ENCODE peak calls at places on chromosomes 6 and 20, in four cellular contexts. One of them, this sample, is unnamed.

GRCh38 chr20:62726276-62726675 is 17.6 kb downstream of the NTSR1 start:
- DNase-seq in endothelial cell: no peak
- DNase-seq in tibial artery: peak
- DNase-seq in cardiac fibroblast: no peak
- DNase-seq in this sample: no peak

GRCh38 chr6:25053875-25054371 is 118.2 kb upstream of the RIPOR2 start:
- DNase-seq in tibial artery: no peak
- DNase-seq in endothelial cell: no peak
- DNase-seq in cardiac fibroblast: peak
- DNase-seq in this sample: no peak

GRCh38 chr6:21595265-21595950 is 1.9 kb downstream of the SOX4 start:
- DNase-seq in endothelial cell: peak
- DNase-seq in tibial artery: peak
- DNase-seq in cardiac fibroblast: peak
- DNase-seq in this sample: no peak

GRCh38 chr6:72857791-72858190 is 235.9 kb downstream of the KCNQ5 start:
- DNase-seq in endothelial cell: no peak
- DNase-seq in cardiac fibroblast: peak
- DNase-seq in tibial artery: no peak
- DNase-seq in this sample: no peak

GRCh38 chr6:168887621-168888020 is 366.0 kb downstream of the THBS2 start:
- DNase-seq in endothelial cell: no peak
- DNase-seq in tibial artery: no peak
- DNase-seq in cardiac fibroblast: no peak
- DNase-seq in this sample: no peak

GRCh38 chr20:50788045-50788867 is 6.6 kb upstream of the BCAS4 start:
- DNase-seq in tibial artery: no peak
- DNase-seq in cardiac fibroblast: peak
- DNase-seq in endothelial cell: no peak
- DNase-seq in this sample: peak

GRCh38 chr20:46401478-46401860 is 4.9 kb downstream of the ELMO2 start:
- DNase-seq in cardiac fibroblast: no peak
- DNase-seq in endothelial cell: no peak
- DNase-seq in tibial artery: no peak
- DNase-seq in this sample: no peak

GRCh38 chr6:23174781-23175361 is 605.5 kb downstream of the HDGFL1 start:
- DNase-seq in endothelial cell: no peak
- DNase-seq in tibial artery: no peak
- DNase-seq in cardiac fibroblast: peak
- DNase-seq in this sample: no peak

GRCh38 chr6:140002406-140003022 is 628.1 kb upstream of the CITED2 start:
- DNase-seq in cardiac fibroblast: no peak
- DNase-seq in endothelial cell: no peak
- DNase-seq in tibial artery: no peak
- DNase-seq in this sample: no peak

GRCh38 chr6:134532694-134533624 is 215.0 kb upstream of the SGK1 start:
- DNase-seq in tibial artery: no peak
- DNase-seq in cardiac fibroblast: no peak
- DNase-seq in endothelial cell: no peak
- DNase-seq in this sample: no peak

GRCh38 chr20:38840053-38840893 is 34.8 kb downstream of the PPP1R16B start:
- DNase-seq in endothelial cell: no peak
- DNase-seq in tibial artery: no peak
- DNase-seq in cardiac fibroblast: peak
- DNase-seq in this sample: no peak

GRCh38 chr6:157519255-157520116 is 138.5 kb downstream of the ZDHHC14 start:
- DNase-seq in cardiac fibroblast: no peak
- DNase-seq in endothelial cell: no peak
- DNase-seq in tibial artery: no peak
- DNase-seq in this sample: no peak

GRCh38 chr6:153312633-153313032 is 181.6 kb upstream of the RGS17 start:
- DNase-seq in endothelial cell: peak
- DNase-seq in cardiac fibroblast: peak
- DNase-seq in tibial artery: no peak
- DNase-seq in this sample: no peak

GRCh38 chr6:158437571-158437970 is 122.3 kb upstream of the TMEM181 start:
- DNase-seq in tibial artery: no peak
- DNase-seq in endothelial cell: no peak
- DNase-seq in cardiac fibroblast: peak
- DNase-seq in this sample: no peak

GRCh38 chr6:113447088-113447831 is 409.9 kb upstream of the MARCKS start:
- DNase-seq in cardiac fibroblast: peak
- DNase-seq in tibial artery: no peak
- DNase-seq in endothelial cell: no peak
- DNase-seq in this sample: no peak

GRCh38 chr6:33790306-33790855 is 1.5 kb upstream of the LEMD2 start:
- DNase-seq in tibial artery: no peak
- DNase-seq in cardiac fibroblast: no peak
- DNase-seq in endothelial cell: no peak
- DNase-seq in this sample: no peak

GRCh38 chr20:41005361-41005729 is 23.3 kb upstream of the TOP1 start:
- DNase-seq in tibial artery: peak
- DNase-seq in cardiac fibroblast: peak
- DNase-seq in endothelial cell: no peak
- DNase-seq in this sample: no peak

This sample was measured in Caco-2.